ENCODE peak calls at places on chromosomes 4 and X, in eight cellular contexts. C, J, H, L, R, K, W and S are unnamed samples.

GRCh38 chrX:17769701-17770269 is 32.5 kb downstream of the SCML1 start:
- DNase-seq in C (no peak), J (no peak), H (no peak), L (no peak), R (no peak), K (no peak), W (no peak), S (no peak)

GRCh38 chrX:109448539-109448938 is 33.3 kb downstream of the GUCY2F start:
- DNase-seq in C (no peak), J (no peak), H (peak), L (no peak), R (no peak), K (no peak), W (no peak), S (no peak)

GRCh38 chr4:38948551-38948950 is 80.9 kb downstream of the FAM114A1 start:
- DNase-seq in C (no peak), J (peak), H (peak), L (no peak), R (peak), K (peak), W (no peak), S (no peak)

GRCh38 chr4:55636622-55636999 is 513 bp upstream of the NMU start:
- DNase-seq in C (no peak), J (no peak), H (no peak), L (no peak), R (no peak), K (no peak), W (no peak), S (no peak)

GRCh38 chr4:59671037-59671436 is 1529.1 kb upstream of the ADGRL3 start:
- DNase-seq in C (no peak), J (no peak), H (no peak), L (no peak), R (no peak), K (no peak), W (no peak), S (no peak)

GRCh38 chrX:68894142-68894512 is 65.3 kb downstream of the EFNB1 start:
- DNase-seq in C (no peak), J (peak), H (no peak), L (no peak), R (no peak), K (no peak), W (no peak), S (no peak)

GRCh38 chr4:148353571-148353970 is 88.6 kb downstream of the NR3C2 start:
- DNase-seq in C (no peak), J (no peak), H (no peak), L (no peak), R (no peak), K (no peak), W (no peak), S (no peak)

GRCh38 chr4:152815078-152815477 is 35.3 kb downstream of the ARFIP1 start:
- DNase-seq in C (no peak), J (peak), H (peak), L (no peak), R (no peak), K (peak), W (no peak), S (no peak)

GRCh38 chrX:136097871-136098805 is 49.2 kb upstream of the FHL1 start:
- DNase-seq in C (no peak), J (no peak), H (no peak), L (no peak), R (no peak), K (no peak), W (no peak), S (no peak)

GRCh38 chrX:68098431-68098830 is 334.9 kb downstream of the OPHN1 start:
- DNase-seq in C (no peak), J (no peak), H (no peak), L (no peak), R (no peak), K (no peak), W (no peak), S (no peak)

GRCh38 chr4:2080429-2081300 is 21.5 kb downstream of the NAT8L start:
- DNase-seq in C (no peak), J (no peak), H (no peak), L (no peak), R (no peak), K (no peak), W (peak), S (no peak)

GRCh38 chr4:81905966-81906365 is 434.3 kb upstream of the RASGEF1B start:
- DNase-seq in C (no peak), J (no peak), H (no peak), L (no peak), R (no peak), K (no peak), W (no peak), S (no peak)

GRCh38 chr4:113973349-113973748 is 6.1 kb downstream of the ARSJ start:
- DNase-seq in C (no peak), J (no peak), H (no peak), L (no peak), R (no peak), K (no peak), W (no peak), S (no peak)

GRCh38 chr4:76061977-76062376 is 12.5 kb upstream of the ART3 start:
- DNase-seq in C (no peak), J (no peak), H (no peak), L (no peak), R (no peak), K (no peak), W (no peak), S (no peak)

GRCh38 chrX:136586386-136586785 is 54.4 kb downstream of the VGLL1 start:
- DNase-seq in C (no peak), J (peak), H (peak), L (peak), R (peak), K (no peak), W (peak), S (no peak)

GRCh38 chr4:8747467-8747841 is 124.2 kb downstream of the HMX1 start:
- DNase-seq in C (no peak), J (no peak), H (no peak), L (no peak), R (no peak), K (no peak), W (no peak), S (no peak)

GRCh38 chr4:66554844-66555243 is 884.6 kb upstream of the EPHA5 start:
- DNase-seq in C (no peak), J (no peak), H (peak), L (no peak), R (no peak), K (no peak), W (no peak), S (no peak)

GRCh38 chrX:134631404-134632346 is 26.6 kb downstream of the PLAC1 start:
- DNase-seq in C (no peak), J (peak), H (peak), L (no peak), R (no peak), K (peak), W (no peak), S (peak)

GRCh38 chr4:84051728-84052127 is 447.4 kb downstream of the NKX6-1 start:
- DNase-seq in C (no peak), J (no peak), H (no peak), L (no peak), R (no peak), K (no peak), W (no peak), S (no peak)

GRCh38 chrX:40391662-40392061 is 189.1 kb upstream of the ATP6AP2 start:
- DNase-seq in C (no peak), J (no peak), H (no peak), L (no peak), R (no peak), K (no peak), W (no peak), S (no peak)

GRCh38 chr4:2046031-2046961 is 12.8 kb upstream of the NAT8L start:
- DNase-seq in C (no peak), J (no peak), H (no peak), L (no peak), R (no peak), K (no peak), W (no peak), S (no peak)

GRCh38 chrX:38634665-38635064 is 73.3 kb downstream of the TSPAN7 start:
- DNase-seq in C (no peak), J (no peak), H (no peak), L (no peak), R (no peak), K (no peak), W (no peak), S (no peak)

GRCh38 chrX:46433892-46434291 is 111.3 kb downstream of the ZNF674 start:
- DNase-seq in C (no peak), J (peak), H (peak), L (no peak), R (no peak), K (no peak), W (no peak), S (no peak)

GRCh38 chrX:40323977-40324376 is 226.2 kb upstream of the BCOR start:
- DNase-seq in C (no peak), J (no peak), H (no peak), L (no peak), R (no peak), K (no peak), W (no peak), S (no peak)

GRCh38 chr4:122086338-122086737 is 65.8 kb upstream of the BLTP1 start:
- DNase-seq in C (no peak), J (no peak), H (no peak), L (no peak), R (peak), K (no peak), W (no peak), S (no peak)

GRCh38 chr4:90495936-90496335 is 368.7 kb downstream of the CCSER1 start:
- DNase-seq in C (no peak), J (no peak), H (no peak), L (no peak), R (no peak), K (no peak), W (no peak), S (no peak)

GRCh38 chrX:150692837-150693781 is at the start of gene MTMR1:
- DNase-seq in C (no peak), J (no peak), H (no peak), L (peak), R (no peak), K (no peak), W (peak), S (no peak)

GRCh38 chr4:81405900-81406401 is 65.8 kb downstream of the RASGEF1B start:
- DNase-seq in C (no peak), J (peak), H (peak), L (peak), R (peak), K (peak), W (peak), S (no peak)

GRCh38 chrX:115058276-115058675 is 40.9 kb upstream of the IL13RA2 start:
- DNase-seq in C (no peak), J (peak), H (peak), L (no peak), R (peak), K (no peak), W (no peak), S (no peak)

GRCh38 chr4:41471672-41472071 is 66.3 kb upstream of the LIMCH1 start:
- DNase-seq in C (no peak), J (no peak), H (no peak), L (no peak), R (no peak), K (no peak), W (no peak), S (no peak)